ENCODE peak calls at places on chromosomes 1 and 21, in five cellular contexts. X, L, C, H and R are unnamed samples. For H3K9me3 and H3K9me2, the result is how much of the 10 kb centered on the place peaks cover.

GRCh38 chr1:199272690-199273089 is 633.9 kb downstream of the PTPRC start:
- DNase-seq in H (peak), L (peak), X (peak), C (peak), R (no peak)

GRCh38 chr1:18414872-18415447 is 65.8 kb upstream of the KLHDC7A start:
- DNase-seq in H (no peak), L (no peak), C (no peak), X (no peak), R (no peak)

GRCh38 chr1:212293579-212293978 is 8.4 kb downstream of the PPP2R5A start:
- DNase-seq in C (peak), L (no peak), X (no peak), H (no peak), R (no peak)

GRCh38 chr1:25569599-25570458 is 26.4 kb downstream of the LDLRAP1 start:
- DNase-seq in H (peak), C (peak), L (no peak), X (no peak), R (peak)

GRCh38 chr1:46747683-46748288 is 28.9 kb upstream of the EFCAB14 start:
- DNase-seq in C (peak), L (peak), X (peak), H (peak), R (peak)

GRCh38 chr1:244654284-244655038 is 1.5 kb downstream of the DESI2 start:
- DNase-seq in X (no peak), C (peak), L (no peak), H (peak), R (no peak)

GRCh38 chr21:38439957-38440356 is 58.3 kb downstream of the ERG start:
- DNase-seq in C (no peak), H (no peak), X (no peak), L (no peak), R (no peak)

GRCh38 chr1:47992720-47993119 is 4.5 kb downstream of the TRABD2B start:
- DNase-seq in L (no peak), H (no peak), C (peak), X (no peak), R (no peak)

GRCh38 chr1:45348020-45348419 is 7.8 kb upstream of the MUTYH start:
- DNase-seq in H (peak), C (peak), X (peak), L (no peak), R (no peak)

GRCh38 chr1:92903765-92904164 is 57.5 kb downstream of the DIPK1A start:
- DNase-seq in H (no peak), L (no peak), C (no peak), X (no peak), R (peak)

GRCh38 chr1:110538921-110539320 is 19.9 kb upstream of the KCNA10 start:
- DNase-seq in C (peak), H (peak), X (no peak), L (no peak), R (no peak)

GRCh38 chr21:29896884-29897283 is 42.9 kb downstream of the GRIK1 start:
- DNase-seq in H (no peak), C (no peak), L (no peak), X (no peak), R (no peak)

GRCh38 chr1:59759156-59759925 is 55.4 kb upstream of the HOOK1 start:
- DNase-seq in C (peak), X (peak), H (peak), L (peak), R (peak)

GRCh38 chr1:244545511-244545910 is 84.4 kb downstream of the CATSPERE start:
- DNase-seq in X (no peak), C (no peak), H (peak), L (no peak), R (no peak)

GRCh38 chr1:201137579-201138310 is 10.8 kb upstream of the ASCL5 start:
- DNase-seq in X (peak), C (peak), L (no peak), H (peak), R (no peak)

GRCh38 chr21:34342476-34342875 is 21.3 kb upstream of the KCNE2 start:
- DNase-seq in C (no peak), L (no peak), X (no peak), H (no peak), R (no peak)

GRCh38 chr1:178091986-178092745 is 1.7 kb upstream of the RASAL2 start:
- DNase-seq in H (peak), X (no peak), C (peak), L (no peak), R (no peak)

GRCh38 chr1:238242156-238242555 is 351.4 kb upstream of the ZP4 start:
- DNase-seq in C (no peak), L (no peak), H (peak), X (no peak), R (no peak)

GRCh38 chr1:114369930-114370329 is 141.1 kb downstream of the TRIM33 start:
- DNase-seq in H (no peak), C (peak), L (no peak), X (no peak), R (no peak)

GRCh38 chr21:30340714-30341573 is 3.5 kb upstream of the KRTAP27-1 start:
- DNase-seq in H (peak), C (peak), L (peak), X (no peak), R (peak)

GRCh38 chr1:4267381-4268261 is 367.5 kb upstream of the C1orf174 start:
- DNase-seq in C (no peak), H (no peak), X (no peak), L (no peak), R (peak)

GRCh38 chr1:116316373-116316772 is 56.7 kb upstream of the ATP1A1 start:
- DNase-seq in X (no peak), C (no peak), H (no peak), L (no peak), R (no peak)
- H2AFZ ChIP-seq in X (no peak), C (no peak), H (no peak), L (no peak), R (peak)

GRCh38 chr1:6688001-6688400 is 13.6 kb downstream of the DNAJC11 start:
- DNase-seq in H (no peak), L (no peak), C (peak), X (no peak), R (no peak)
- H3K9me3 ChIP-seq in H (under half), L (under half), C (under half), X (under half), R (under half)

GRCh38 chr1:175132456-175132855 is 60.1 kb downstream of the KIAA0040 start:
- DNase-seq in H (peak), C (peak), X (no peak), L (no peak), R (no peak)

GRCh38 chr1:175137369-175137768 is 55.2 kb downstream of the KIAA0040 start:
- DNase-seq in C (no peak), X (no peak), L (no peak), H (no peak), R (no peak)

GRCh38 chr1:175131100-175131499 is 61.5 kb downstream of the KIAA0040 start:
- DNase-seq in C (peak), H (no peak), X (no peak), L (no peak), R (no peak)

GRCh38 chr1:175133693-175134435 is 58.7 kb downstream of the KIAA0040 start:
- DNase-seq in C (peak), H (no peak), L (no peak), X (no peak), R (no peak)

GRCh38 chr1:175134500-175134899 is 58.1 kb downstream of the KIAA0040 start:
- DNase-seq in C (no peak), L (no peak), X (no peak), H (no peak), R (no peak)
- H3K9me2 ChIP-seq in C (under half), L (under half), X (under half), H (under half), R (under half)

GRCh38 chr1:39615086-39615662 is 24.3 kb downstream of the HEYL start:
- DNase-seq in X (no peak), L (no peak), C (no peak), H (no peak), R (no peak)

GRCh38 chr1:39613250-39613649 is 26.2 kb downstream of the HEYL start:
- DNase-seq in X (no peak), L (no peak), H (no peak), C (peak), R (no peak)

GRCh38 chr1:39614488-39614887 is 25.0 kb downstream of the HEYL start:
- DNase-seq in C (no peak), X (no peak), H (no peak), L (no peak), R (no peak)

GRCh38 chr1:39608906-39609305 is 30.5 kb downstream of the HEYL start:
- DNase-seq in H (no peak), C (no peak), X (no peak), L (no peak), R (no peak)

DNA sequence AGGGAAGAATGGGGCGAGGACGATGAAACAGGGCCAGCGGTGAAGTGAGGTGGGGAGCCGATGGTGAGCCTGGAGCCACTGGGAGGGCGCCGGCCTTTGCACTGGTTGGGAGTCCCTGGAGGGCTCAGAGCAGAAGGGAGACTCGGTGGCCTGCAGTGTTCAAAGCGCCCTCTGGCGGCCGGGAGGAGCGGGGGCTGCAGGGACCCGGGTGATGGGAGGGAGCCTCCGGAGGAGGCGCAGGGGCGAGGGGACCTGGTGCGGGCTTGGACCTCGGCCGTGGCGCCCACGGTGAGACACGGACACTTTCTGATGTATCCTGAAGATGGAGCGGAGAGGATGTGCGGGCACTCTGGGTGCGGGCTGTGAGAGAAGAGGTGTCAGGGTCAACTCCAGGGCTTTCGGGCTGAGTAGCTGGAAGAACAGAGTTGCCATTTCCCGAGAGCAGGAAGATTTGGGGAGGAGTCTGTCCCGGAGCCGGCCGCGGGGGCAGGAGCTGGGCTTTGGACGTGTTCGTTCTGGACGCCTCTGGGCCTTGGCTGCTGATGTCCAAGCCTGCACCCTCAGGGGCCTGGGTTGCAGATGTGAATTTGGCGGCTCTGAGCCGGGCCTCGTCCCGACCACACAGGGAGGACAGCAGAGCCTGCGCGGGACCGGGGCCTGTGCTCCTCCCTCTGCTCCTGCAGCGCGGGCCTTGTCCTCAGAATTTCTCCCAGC is 29.7 kb downstream of the HEYL start:
- DNase-seq in H (peak), X (peak), C (peak), L (peak), R (peak)
- H2AFZ ChIP-seq in H (no peak), X (no peak), C (peak), L (peak), R (no peak)

GRCh38 chr21:10418649-10419048 is 102.7 kb upstream of the TPTE start:
- DNase-seq in H (no peak), L (no peak), X (no peak), C (no peak), R (no peak)
- H3K9me3 ChIP-seq in H (under half), L (half or more), X (under half), C (under half), R (half or more)

GRCh38 chr1:152537496-152537895 is 23.2 kb downstream of the CRCT1 start:
- DNase-seq in X (no peak), C (no peak), L (no peak), H (no peak), R (no peak)

GRCh38 chr1:152535774-152536173 is 21.5 kb downstream of the CRCT1 start:
- DNase-seq in L (no peak), X (no peak), C (no peak), H (no peak), R (no peak)

GRCh38 chr1:152543808-152544207 is 22.8 kb downstream of the LCE3E start:
- DNase-seq in L (peak), H (peak), X (no peak), C (peak), R (peak)

DNA sequence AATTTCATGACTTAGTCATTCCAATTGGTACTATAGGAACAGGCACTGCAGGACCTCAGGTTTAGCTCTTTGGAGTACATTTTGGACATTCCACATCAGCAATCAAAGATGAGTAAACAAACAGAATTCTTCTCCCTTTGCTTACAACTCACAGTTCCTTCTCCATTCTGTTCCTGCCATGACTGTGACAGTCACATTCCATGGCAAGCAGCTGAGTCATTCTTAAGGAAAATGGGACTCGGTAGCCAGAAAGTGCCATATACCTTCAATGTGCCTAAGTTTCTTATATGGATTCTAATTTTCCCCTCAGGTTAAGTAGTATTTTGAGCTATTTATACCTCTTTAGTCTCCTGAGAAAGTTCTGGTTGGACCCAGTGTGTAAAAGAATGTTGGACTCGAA is 25.6 kb downstream of the CRCT1 start:
- DNase-seq in C (no peak), H (no peak), X (no peak), L (no peak), R (no peak)
- H3K9me2 ChIP-seq in C (under half), H (under half), X (under half), L (under half), R (under half)

DNA sequence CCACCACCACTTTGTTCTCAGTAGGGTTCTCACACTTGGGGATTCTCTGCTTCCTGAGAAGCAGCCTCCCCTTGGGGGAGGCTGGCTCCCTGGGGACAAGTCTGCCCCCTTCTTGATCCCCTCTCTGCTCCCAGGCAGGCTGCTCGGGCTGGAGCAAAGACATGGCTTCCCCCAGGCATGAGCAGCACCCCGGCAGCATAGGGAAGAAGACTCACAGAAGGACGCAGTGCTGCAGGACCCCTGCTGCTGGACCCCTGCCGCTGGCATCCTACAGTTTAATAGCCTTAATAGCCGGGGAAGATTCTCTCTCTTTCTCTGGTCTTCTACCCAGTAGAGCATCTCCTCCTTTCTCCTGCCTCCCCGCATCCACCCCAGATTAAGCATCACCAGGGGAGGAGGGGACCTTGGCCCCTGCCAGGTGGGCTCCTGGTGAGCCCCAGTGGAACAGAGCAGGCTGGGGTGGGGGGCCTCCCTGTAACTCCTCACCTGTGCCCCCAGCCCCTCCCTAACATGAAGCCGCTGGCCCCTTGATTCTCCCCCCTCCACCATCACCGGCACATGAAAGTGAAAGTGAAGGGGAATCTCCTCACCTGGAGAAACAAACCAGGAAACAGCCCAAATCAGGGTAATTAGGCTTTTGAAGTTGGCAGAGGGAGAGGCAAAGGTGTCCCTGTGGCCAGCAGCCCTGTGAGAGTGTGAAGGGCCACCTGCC is 2.5 kb downstream of the WNT3A start:
- DNase-seq in H (no peak), L (no peak), X (no peak), C (no peak), R (peak)
- H2AFZ ChIP-seq in H (no peak), L (no peak), X (no peak), C (no peak), R (peak)

GRCh38 chr1:82700476-82700875 is 899.7 kb downstream of the ADGRL2 start:
- DNase-seq in H (no peak), C (no peak), X (no peak), L (no peak), R (no peak)

GRCh38 chr1:82695443-82695842 is 894.7 kb downstream of the ADGRL2 start:
- DNase-seq in X (no peak), L (no peak), H (no peak), C (peak), R (no peak)

GRCh38 chr1:82697965-82698364 is 897.2 kb downstream of the ADGRL2 start:
- DNase-seq in X (no peak), H (no peak), L (no peak), C (no peak), R (no peak)
- H3K9me3 ChIP-seq in X (under half), H (under half), L (under half), C (under half), R (under half)